ENCODE peak calls at places on chromosomes 6 and 20, in seven cellular contexts. One of them, this sample, is unnamed.
A peak's percentile ranks its signal among the peaks of the same experiment; 100 is the strongest.

GRCh38 chr6:109117346-109118035 is 22.2 kb downstream of the CEP57L1 start:
- DNase-seq in heart right ventricle: no peak
- DNase-seq in CD8-positive, alpha-beta T cell: no peak
- DNase-seq in mammary epithelial cell: peak; percentile 60
- DNase-seq in hepatocyte: no peak
- DNase-seq in HCT116: no peak
- DNase-seq in cardiac muscle cell: no peak
- DNase-seq in this sample: no peak

GRCh38 chr6:105424177-105424783 is 21.4 kb upstream of the PREP start:
- DNase-seq in heart right ventricle: no peak
- DNase-seq in CD8-positive, alpha-beta T cell: peak; percentile 50
- DNase-seq in mammary epithelial cell: peak; percentile 31
- DNase-seq in hepatocyte: peak; percentile 69
- DNase-seq in HCT116: peak; percentile 62
- DNase-seq in cardiac muscle cell: peak; percentile 58
- DNase-seq in this sample: peak; percentile 67

GRCh38 chr6:31870385-31870921 is 7.8 kb upstream of the NEU1 start:
- DNase-seq in heart right ventricle: no peak
- DNase-seq in CD8-positive, alpha-beta T cell: no peak
- DNase-seq in mammary epithelial cell: no peak
- DNase-seq in hepatocyte: peak; percentile 8
- DNase-seq in HCT116: no peak
- DNase-seq in cardiac muscle cell: no peak
- DNase-seq in this sample: no peak

GRCh38 chr6:170420264-170420663 is 113.7 kb downstream of the FAM120B start:
- DNase-seq in heart right ventricle: no peak
- DNase-seq in CD8-positive, alpha-beta T cell: no peak
- DNase-seq in mammary epithelial cell: no peak
- DNase-seq in hepatocyte: no peak
- DNase-seq in HCT116: no peak
- DNase-seq in cardiac muscle cell: no peak
- DNase-seq in this sample: no peak

GRCh38 chr6:141451508-141452353 is 681.0 kb upstream of the GJE1 start:
- DNase-seq in heart right ventricle: no peak
- DNase-seq in CD8-positive, alpha-beta T cell: no peak
- DNase-seq in mammary epithelial cell: peak; percentile 50
- DNase-seq in hepatocyte: no peak
- DNase-seq in HCT116: peak; percentile 3
- DNase-seq in cardiac muscle cell: no peak
- DNase-seq in this sample: no peak

GRCh38 chr6:25511386-25511785 is 140.6 kb upstream of the SCGN start:
- DNase-seq in heart right ventricle: no peak
- DNase-seq in CD8-positive, alpha-beta T cell: no peak
- DNase-seq in mammary epithelial cell: no peak
- DNase-seq in hepatocyte: no peak
- DNase-seq in HCT116: no peak
- DNase-seq in cardiac muscle cell: no peak
- DNase-seq in this sample: no peak

GRCh38 chr6:139027620-139028182 is 844 bp upstream of the ABRACL start:
- DNase-seq in heart right ventricle: no peak
- DNase-seq in CD8-positive, alpha-beta T cell: no peak
- DNase-seq in mammary epithelial cell: peak; percentile 50
- DNase-seq in hepatocyte: peak; percentile 72
- DNase-seq in HCT116: no peak
- DNase-seq in cardiac muscle cell: no peak
- DNase-seq in this sample: no peak

GRCh38 chr6:132798820-132799538 is 542 bp upstream of the SLC18B1 start:
- DNase-seq in heart right ventricle: peak; percentile 63
- DNase-seq in CD8-positive, alpha-beta T cell: peak; percentile 55
- DNase-seq in mammary epithelial cell: peak; percentile 72
- DNase-seq in hepatocyte: peak; percentile 87
- DNase-seq in HCT116: peak; percentile 76
- DNase-seq in cardiac muscle cell: peak; percentile 78
- DNase-seq in this sample: peak; percentile 78

GRCh38 chr6:142014515-142014914 is 118.2 kb upstream of the GJE1 start:
- DNase-seq in heart right ventricle: no peak
- DNase-seq in CD8-positive, alpha-beta T cell: no peak
- DNase-seq in mammary epithelial cell: peak; percentile 78
- DNase-seq in hepatocyte: no peak
- DNase-seq in HCT116: peak; percentile 79
- DNase-seq in cardiac muscle cell: no peak
- DNase-seq in this sample: no peak

GRCh38 chr20:44776977-44777376 is 31.3 kb downstream of the KCNK15 start:
- DNase-seq in heart right ventricle: no peak
- DNase-seq in CD8-positive, alpha-beta T cell: no peak
- DNase-seq in mammary epithelial cell: peak; percentile 20
- DNase-seq in hepatocyte: peak; percentile 54
- DNase-seq in HCT116: no peak
- DNase-seq in cardiac muscle cell: peak; percentile 74
- DNase-seq in this sample: no peak

GRCh38 chr6:39228992-39229767 is at the start of gene KCNK5:
- DNase-seq in heart right ventricle: peak; percentile 67
- DNase-seq in CD8-positive, alpha-beta T cell: peak; percentile 44
- DNase-seq in mammary epithelial cell: peak; percentile 44
- DNase-seq in hepatocyte: peak; percentile 93
- DNase-seq in HCT116: peak; percentile 73
- DNase-seq in cardiac muscle cell: peak; percentile 90
- DNase-seq in this sample: peak; percentile 62

GRCh38 chr6:3630258-3630828 is 121.2 kb downstream of the PXDC1 start:
- DNase-seq in heart right ventricle: no peak
- DNase-seq in CD8-positive, alpha-beta T cell: no peak
- DNase-seq in mammary epithelial cell: no peak
- DNase-seq in hepatocyte: no peak
- DNase-seq in HCT116: no peak
- DNase-seq in cardiac muscle cell: no peak
- DNase-seq in this sample: no peak

GRCh38 chr6:2344319-2344905 is 99.0 kb upstream of the GMDS start:
- DNase-seq in heart right ventricle: no peak
- DNase-seq in CD8-positive, alpha-beta T cell: no peak
- DNase-seq in mammary epithelial cell: no peak
- DNase-seq in hepatocyte: no peak
- DNase-seq in HCT116: no peak
- DNase-seq in cardiac muscle cell: no peak
- DNase-seq in this sample: no peak

GRCh38 chr6:23784313-23784919 is 341.6 kb upstream of the NRSN1 start:
- DNase-seq in heart right ventricle: no peak
- DNase-seq in CD8-positive, alpha-beta T cell: no peak
- DNase-seq in mammary epithelial cell: no peak
- DNase-seq in hepatocyte: no peak
- DNase-seq in HCT116: no peak
- DNase-seq in cardiac muscle cell: no peak
- DNase-seq in this sample: no peak

GRCh38 chr6:143097224-143097795 is 36.6 kb downstream of the AIG1 start:
- DNase-seq in heart right ventricle: no peak
- DNase-seq in CD8-positive, alpha-beta T cell: no peak
- DNase-seq in mammary epithelial cell: peak; percentile 28
- DNase-seq in hepatocyte: no peak
- DNase-seq in HCT116: no peak
- DNase-seq in cardiac muscle cell: no peak
- DNase-seq in this sample: no peak

GRCh38 chr6:41373367-41373918 is 38.0 kb downstream of the NCR2 start:
- DNase-seq in heart right ventricle: no peak
- DNase-seq in CD8-positive, alpha-beta T cell: no peak
- DNase-seq in mammary epithelial cell: no peak
- DNase-seq in hepatocyte: no peak
- DNase-seq in HCT116: no peak
- DNase-seq in cardiac muscle cell: no peak
- DNase-seq in this sample: no peak

GRCh38 chr6:28767133-28767532 is 156.7 kb downstream of the TRIM27 start:
- DNase-seq in heart right ventricle: no peak
- DNase-seq in CD8-positive, alpha-beta T cell: no peak
- DNase-seq in mammary epithelial cell: no peak
- DNase-seq in hepatocyte: no peak
- DNase-seq in HCT116: no peak
- DNase-seq in cardiac muscle cell: no peak
- DNase-seq in this sample: no peak

GRCh38 chr6:129517288-129517687 is 192.7 kb downstream of the ARHGAP18 start:
- DNase-seq in heart right ventricle: no peak
- DNase-seq in CD8-positive, alpha-beta T cell: no peak
- DNase-seq in mammary epithelial cell: no peak
- DNase-seq in hepatocyte: no peak
- DNase-seq in HCT116: no peak
- DNase-seq in cardiac muscle cell: no peak
- DNase-seq in this sample: no peak

GRCh38 chr6:129515004-129515403 is 195.0 kb downstream of the ARHGAP18 start:
- DNase-seq in heart right ventricle: no peak
- DNase-seq in CD8-positive, alpha-beta T cell: no peak
- DNase-seq in mammary epithelial cell: no peak
- DNase-seq in hepatocyte: no peak
- DNase-seq in HCT116: no peak
- DNase-seq in cardiac muscle cell: no peak
- DNase-seq in this sample: no peak

GRCh38 chr6:129513471-129513870 is 196.5 kb downstream of the ARHGAP18 start:
- DNase-seq in heart right ventricle: no peak
- DNase-seq in CD8-positive, alpha-beta T cell: no peak
- DNase-seq in mammary epithelial cell: no peak
- DNase-seq in hepatocyte: no peak
- DNase-seq in HCT116: no peak
- DNase-seq in cardiac muscle cell: no peak
- DNase-seq in this sample: no peak

GRCh38 chr6:129516787-129517186 is 193.2 kb downstream of the ARHGAP18 start:
- DNase-seq in heart right ventricle: no peak
- DNase-seq in CD8-positive, alpha-beta T cell: no peak
- DNase-seq in mammary epithelial cell: no peak
- DNase-seq in hepatocyte: no peak
- DNase-seq in HCT116: no peak
- DNase-seq in cardiac muscle cell: no peak
- DNase-seq in this sample: no peak

GRCh38 chr6:129516005-129516404 is 194.0 kb downstream of the ARHGAP18 start:
- DNase-seq in heart right ventricle: no peak
- DNase-seq in CD8-positive, alpha-beta T cell: no peak
- DNase-seq in mammary epithelial cell: no peak
- DNase-seq in hepatocyte: no peak
- DNase-seq in HCT116: no peak
- DNase-seq in cardiac muscle cell: no peak
- DNase-seq in this sample: no peak
- H3K27ac ChIP-seq in heart right ventricle: no peak overlapping the region
- H3K27ac ChIP-seq in CD8-positive, alpha-beta T cell: no peak overlapping the region
- H3K27ac ChIP-seq in mammary epithelial cell: no peak overlapping the region
- H3K27ac ChIP-seq in hepatocyte: peak overlapping the region; percentile 7
- H3K27ac ChIP-seq in HCT116: no peak overlapping the region
- H3K27ac ChIP-seq in cardiac muscle cell: no peak overlapping the region
- H3K27ac ChIP-seq in this sample: no peak overlapping the region

GRCh38 chr20:62325172-62325905 is 22.5 kb downstream of the ADRM1 start:
- DNase-seq in heart right ventricle: no peak
- DNase-seq in CD8-positive, alpha-beta T cell: no peak
- DNase-seq in mammary epithelial cell: no peak
- DNase-seq in hepatocyte: no peak
- DNase-seq in HCT116: no peak
- DNase-seq in cardiac muscle cell: no peak
- DNase-seq in this sample: no peak
- TF ChIP-seq CTCF in heart right ventricle: no peak
- TF ChIP-seq CTCF in CD8-positive, alpha-beta T cell: no peak
- TF ChIP-seq CTCF in mammary epithelial cell: no peak
- TF ChIP-seq CTCF in hepatocyte: no peak
- TF ChIP-seq CTCF in HCT116: no peak
- TF ChIP-seq CTCF in cardiac muscle cell: no peak
- TF ChIP-seq CTCF in this sample: no peak

DNA sequence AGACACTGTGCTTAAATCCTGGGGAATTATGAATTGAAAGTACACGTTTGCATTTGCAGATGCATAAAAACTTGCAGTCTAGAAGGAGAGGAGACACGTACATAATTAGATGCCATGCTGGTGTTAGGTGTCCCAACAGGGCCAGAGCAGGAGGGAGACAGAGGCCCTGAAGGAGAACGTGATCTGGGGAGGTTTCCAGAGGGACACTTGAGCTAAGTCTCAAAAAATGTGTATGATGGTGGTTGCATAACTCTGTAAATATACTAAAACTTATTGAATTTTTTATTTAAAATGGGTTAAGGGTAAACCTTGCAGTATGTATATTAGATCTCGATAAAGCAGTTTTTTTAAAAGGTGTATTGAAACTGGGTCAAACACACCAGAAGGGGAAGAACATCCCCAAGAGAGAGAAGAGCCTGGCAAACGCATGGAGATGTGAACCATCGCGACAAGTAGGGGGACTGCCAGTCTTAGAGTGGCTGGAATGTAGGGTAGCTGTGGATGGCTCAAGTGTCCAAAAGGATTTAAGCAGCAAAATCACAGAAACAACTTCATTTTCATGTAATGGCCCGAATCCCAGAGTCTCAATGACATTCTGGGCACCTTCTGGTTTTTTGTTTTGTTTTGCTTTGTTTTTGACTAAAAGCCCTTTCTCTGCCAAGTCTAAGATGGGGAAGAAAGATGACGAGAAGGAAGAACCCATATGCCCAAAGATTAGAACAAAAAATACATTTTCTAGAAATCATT is 15.3 kb downstream of the TRAF3IP2 start:
- DNase-seq in heart right ventricle: no peak
- DNase-seq in CD8-positive, alpha-beta T cell: no peak
- DNase-seq in mammary epithelial cell: no peak
- DNase-seq in hepatocyte: no peak
- DNase-seq in HCT116: no peak
- DNase-seq in cardiac muscle cell: no peak
- DNase-seq in this sample: no peak
- H3K27ac ChIP-seq in heart right ventricle: no peak overlapping the region
- H3K27ac ChIP-seq in CD8-positive, alpha-beta T cell: no peak overlapping the region
- H3K27ac ChIP-seq in mammary epithelial cell: peak overlapping the region; percentile 87
- H3K27ac ChIP-seq in hepatocyte: peak overlapping the region; percentile 91
- H3K27ac ChIP-seq in HCT116: no peak overlapping the region
- H3K27ac ChIP-seq in cardiac muscle cell: no peak overlapping the region
- H3K27ac ChIP-seq in this sample: peak overlapping the region; percentile 72

GRCh38 chr20:11267762-11268335 is 594.0 kb upstream of the JAG1 start:
- DNase-seq in heart right ventricle: no peak
- DNase-seq in CD8-positive, alpha-beta T cell: no peak
- DNase-seq in mammary epithelial cell: no peak
- DNase-seq in hepatocyte: no peak
- DNase-seq in HCT116: no peak
- DNase-seq in cardiac muscle cell: no peak
- DNase-seq in this sample: no peak

GRCh38 chr20:11271920-11272594 is 598.3 kb upstream of the JAG1 start:
- DNase-seq in heart right ventricle: no peak
- DNase-seq in CD8-positive, alpha-beta T cell: no peak
- DNase-seq in mammary epithelial cell: no peak
- DNase-seq in hepatocyte: no peak
- DNase-seq in HCT116: no peak
- DNase-seq in cardiac muscle cell: no peak
- DNase-seq in this sample: no peak

GRCh38 chr20:11270566-11270965 is 596.8 kb upstream of the JAG1 start:
- DNase-seq in heart right ventricle: no peak
- DNase-seq in CD8-positive, alpha-beta T cell: no peak
- DNase-seq in mammary epithelial cell: no peak
- DNase-seq in hepatocyte: no peak
- DNase-seq in HCT116: no peak
- DNase-seq in cardiac muscle cell: peak; percentile 20
- DNase-seq in this sample: no peak

GRCh38 chr20:11274137-11274536 is 600.3 kb upstream of the JAG1 start:
- DNase-seq in heart right ventricle: no peak
- DNase-seq in CD8-positive, alpha-beta T cell: no peak
- DNase-seq in mammary epithelial cell: peak; percentile 81
- DNase-seq in hepatocyte: peak; percentile 78
- DNase-seq in HCT116: peak; percentile 52
- DNase-seq in cardiac muscle cell: peak; percentile 78
- DNase-seq in this sample: no peak

DNA sequence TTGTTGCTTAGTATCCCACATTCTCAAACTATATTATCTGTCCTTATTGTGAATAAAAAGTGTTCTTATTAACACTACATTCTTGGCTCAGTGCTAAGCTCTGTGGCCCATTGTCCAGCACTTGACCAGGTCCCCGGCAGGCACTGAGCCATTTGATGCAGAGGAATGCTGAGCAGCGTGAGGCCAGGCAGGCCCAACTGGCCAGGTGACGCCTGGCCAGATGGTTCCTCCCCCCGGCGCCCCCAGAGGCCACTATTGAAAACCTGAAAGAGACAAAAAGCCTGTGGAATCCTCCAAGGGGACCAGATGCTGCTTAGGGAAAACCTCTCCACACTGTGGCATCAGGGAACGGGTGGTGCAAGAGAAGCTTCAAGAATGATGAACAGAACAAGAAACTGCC is 597.5 kb upstream of the JAG1 start:
- DNase-seq in heart right ventricle: no peak
- DNase-seq in CD8-positive, alpha-beta T cell: no peak
- DNase-seq in mammary epithelial cell: no peak
- DNase-seq in hepatocyte: no peak
- DNase-seq in HCT116: no peak
- DNase-seq in cardiac muscle cell: peak; percentile 38
- DNase-seq in this sample: no peak
- TF ChIP-seq CTCF in heart right ventricle: no peak
- TF ChIP-seq CTCF in CD8-positive, alpha-beta T cell: no peak
- TF ChIP-seq CTCF in mammary epithelial cell: no peak
- TF ChIP-seq CTCF in hepatocyte: no peak
- TF ChIP-seq CTCF in HCT116: no peak
- TF ChIP-seq CTCF in cardiac muscle cell: no peak
- TF ChIP-seq CTCF in this sample: no peak